ENCODE peak calls at places on chromosomes 7 and 10, in six cellular contexts. One of them, this sample, is unnamed.

GRCh38 chr10:48216744-48217143 is 57.8 kb downstream of the FRMPD2 start:
- DNase-seq in GM12878: no peak
- DNase-seq in H1: no peak
- DNase-seq in HCT116: no peak
- DNase-seq in SK-N-SH: no peak
- DNase-seq in K562: no peak
- DNase-seq in this sample: no peak

GRCh38 chr10:71531485-71532446 is 135.0 kb downstream of the CDH23 start:
- DNase-seq in GM12878: no peak
- DNase-seq in HCT116: no peak
- DNase-seq in H1: no peak
- DNase-seq in SK-N-SH: no peak
- DNase-seq in K562: peak; percentile 30
- DNase-seq in this sample: no peak

GRCh38 chr10:15735766-15736165 is 16.0 kb upstream of the ITGA8 start:
- DNase-seq in SK-N-SH: no peak
- DNase-seq in GM12878: no peak
- DNase-seq in K562: no peak
- DNase-seq in HCT116: no peak
- DNase-seq in H1: no peak
- DNase-seq in this sample: no peak

GRCh38 chr10:100009793-100010676 is at the start of gene DNMBP:
- DNase-seq in GM12878: no peak
- DNase-seq in HCT116: peak; percentile 63
- DNase-seq in H1: no peak
- DNase-seq in K562: peak; percentile 84
- DNase-seq in SK-N-SH: peak; percentile 99
- DNase-seq in this sample: peak; percentile 77

GRCh38 chr7:150378115-150378852 is 846 bp upstream of the ZNF775 start:
- DNase-seq in GM12878: no peak
- DNase-seq in HCT116: peak; percentile 19
- DNase-seq in H1: peak; percentile 88
- DNase-seq in K562: peak; percentile 82
- DNase-seq in SK-N-SH: peak; percentile 75
- DNase-seq in this sample: peak; percentile 72

GRCh38 chr7:64879800-64880199 is 23.3 kb upstream of the ZNF273 start:
- DNase-seq in HCT116: no peak
- DNase-seq in K562: no peak
- DNase-seq in SK-N-SH: peak; percentile 11
- DNase-seq in H1: no peak
- DNase-seq in GM12878: no peak
- DNase-seq in this sample: no peak

GRCh38 chr7:155216475-155217272 is 81.0 kb upstream of the INSIG1 start:
- DNase-seq in HCT116: no peak
- DNase-seq in SK-N-SH: no peak
- DNase-seq in H1: no peak
- DNase-seq in GM12878: no peak
- DNase-seq in K562: peak; percentile 61
- DNase-seq in this sample: no peak

GRCh38 chr7:6590645-6591110 is 857 bp downstream of the INTS15 start:
- DNase-seq in HCT116: no peak
- DNase-seq in GM12878: no peak
- DNase-seq in SK-N-SH: no peak
- DNase-seq in K562: peak; percentile 59
- DNase-seq in H1: no peak
- DNase-seq in this sample: peak; percentile 68

GRCh38 chr10:46556515-46557318 is at the start of gene GPRIN2:
- DNase-seq in K562: no peak
- DNase-seq in H1: peak; percentile 67
- DNase-seq in HCT116: no peak
- DNase-seq in SK-N-SH: peak; percentile 82
- DNase-seq in GM12878: no peak
- DNase-seq in this sample: no peak

GRCh38 chr10:129759214-129760002 is 204.7 kb downstream of the EBF3 start:
- DNase-seq in GM12878: no peak
- DNase-seq in SK-N-SH: no peak
- DNase-seq in HCT116: no peak
- DNase-seq in H1: no peak
- DNase-seq in K562: no peak
- DNase-seq in this sample: no peak

DNA sequence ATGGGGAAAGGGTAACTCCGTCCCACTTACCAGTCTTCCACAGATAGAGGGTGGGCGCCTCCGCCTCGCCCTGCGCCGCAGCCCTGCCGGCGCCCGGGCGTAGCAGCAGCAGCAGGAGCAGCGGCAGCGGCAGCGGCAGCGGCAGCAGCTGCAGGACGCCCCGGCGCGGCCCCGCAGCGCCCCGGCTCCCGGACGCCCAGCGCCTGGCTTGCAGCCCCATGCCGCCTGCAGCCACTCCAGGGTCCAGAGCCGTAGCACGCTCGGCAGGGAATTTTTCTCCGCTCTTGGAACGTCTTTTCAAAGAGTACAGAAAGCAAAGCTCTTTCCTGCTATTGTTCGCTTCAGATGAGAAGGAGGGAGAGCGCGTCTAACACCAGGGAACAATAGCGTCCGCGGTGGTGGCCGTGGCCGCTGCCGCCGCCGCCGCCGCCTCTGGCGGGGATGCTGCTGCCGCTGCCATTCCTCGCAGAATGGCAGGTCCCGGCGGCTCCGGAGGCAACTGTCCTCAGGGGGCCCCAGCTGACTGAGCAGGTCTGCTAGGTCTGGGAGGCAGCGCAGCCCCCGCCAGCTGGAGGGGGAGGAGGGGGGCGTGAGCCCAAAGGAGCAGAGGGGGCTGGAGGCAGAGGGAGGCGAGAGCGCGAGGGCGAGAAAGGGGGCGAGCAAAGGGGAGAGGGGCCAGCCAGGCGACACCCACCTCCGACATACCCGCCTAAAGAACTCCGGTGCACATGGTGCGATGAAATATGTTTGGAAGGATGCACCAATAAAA is at the start of gene THSD7A:
- DNase-seq in SK-N-SH: peak; percentile 92
- DNase-seq in HCT116: no peak
- DNase-seq in K562: no peak
- DNase-seq in H1: peak; percentile 10
- DNase-seq in GM12878: no peak
- DNase-seq in this sample: peak; percentile 57
- TF ChIP-seq JUND in SK-N-SH: no peak
- TF ChIP-seq JUND in HCT116: no peak
- TF ChIP-seq JUND in K562: no peak
- TF ChIP-seq JUND in H1: no peak
- TF ChIP-seq JUND in GM12878: no peak
- TF ChIP-seq JUND in this sample: no peak

DNA sequence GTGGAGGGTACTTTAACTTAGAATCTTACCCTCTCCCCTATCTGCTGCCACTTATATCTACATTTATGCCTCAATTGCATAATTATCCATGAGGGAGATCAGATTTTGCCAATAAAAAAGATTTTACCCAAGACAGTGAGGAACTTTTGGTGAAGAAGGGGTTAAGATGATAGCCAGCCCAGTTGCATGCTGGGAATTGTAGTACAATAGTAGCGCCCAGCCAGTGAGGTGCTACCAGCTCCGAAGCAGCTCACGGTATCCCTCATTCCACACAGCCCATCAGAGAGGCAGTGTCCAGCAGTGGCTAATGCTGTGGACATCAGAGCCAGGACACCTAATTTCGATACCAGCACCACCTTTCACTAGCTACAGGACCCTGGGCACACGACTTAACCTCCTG is 5.9 kb upstream of the LGI1 start:
- DNase-seq in GM12878: no peak
- DNase-seq in K562: peak; percentile 5
- DNase-seq in H1: no peak
- DNase-seq in HCT116: peak; percentile 34
- DNase-seq in SK-N-SH: peak; percentile 55
- DNase-seq in this sample: peak; percentile 74
- TF ChIP-seq JUND in GM12878: no peak
- TF ChIP-seq JUND in K562: no peak
- TF ChIP-seq JUND in H1: no peak
- TF ChIP-seq JUND in HCT116: no peak
- TF ChIP-seq JUND in SK-N-SH: no peak
- TF ChIP-seq JUND in this sample: no peak

GRCh38 chr7:124912972-124913371 is 16.7 kb downstream of the POT1 start:
- DNase-seq in GM12878: no peak
- DNase-seq in H1: no peak
- DNase-seq in SK-N-SH: no peak
- DNase-seq in K562: no peak
- DNase-seq in HCT116: no peak
- DNase-seq in this sample: no peak

GRCh38 chr7:124908258-124908657 is 21.4 kb downstream of the POT1 start:
- DNase-seq in K562: no peak
- DNase-seq in GM12878: no peak
- DNase-seq in HCT116: no peak
- DNase-seq in SK-N-SH: no peak
- DNase-seq in H1: no peak
- DNase-seq in this sample: no peak

GRCh38 chr7:124909808-124910207 is 19.8 kb downstream of the POT1 start:
- DNase-seq in H1: no peak
- DNase-seq in K562: no peak
- DNase-seq in HCT116: no peak
- DNase-seq in SK-N-SH: no peak
- DNase-seq in GM12878: no peak
- DNase-seq in this sample: no peak

GRCh38 chr7:124907490-124907889 is 22.1 kb downstream of the POT1 start:
- DNase-seq in H1: no peak
- DNase-seq in HCT116: no peak
- DNase-seq in SK-N-SH: no peak
- DNase-seq in GM12878: no peak
- DNase-seq in K562: no peak
- DNase-seq in this sample: no peak
- TF ChIP-seq JUND in H1: no peak
- TF ChIP-seq JUND in HCT116: no peak
- TF ChIP-seq JUND in SK-N-SH: no peak
- TF ChIP-seq JUND in GM12878: no peak
- TF ChIP-seq JUND in K562: peak; percentile 36
- TF ChIP-seq JUND in this sample: no peak

DNA sequence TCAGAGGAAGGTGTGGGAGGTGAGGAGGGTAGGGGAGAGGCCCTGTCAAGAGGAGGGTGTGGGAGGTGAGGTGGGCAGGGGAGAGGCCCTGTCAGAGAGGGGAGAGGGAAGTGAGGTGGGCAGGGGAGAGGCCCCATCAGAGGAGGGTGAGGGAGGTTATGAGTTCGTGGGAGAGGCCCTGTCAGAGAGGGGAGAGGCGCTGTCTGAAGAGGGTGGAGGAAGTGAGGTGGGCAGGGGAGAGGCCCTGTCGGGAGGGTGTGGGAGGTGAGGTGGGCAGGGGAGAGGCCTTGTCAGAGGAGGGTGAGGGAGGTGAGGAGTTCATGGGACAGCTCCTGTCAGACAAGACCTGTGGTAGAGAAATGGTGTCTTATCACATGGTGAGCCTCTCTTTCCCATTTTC is 74.4 kb downstream of the INPP5A start:
- DNase-seq in GM12878: no peak
- DNase-seq in HCT116: no peak
- DNase-seq in K562: no peak
- DNase-seq in SK-N-SH: peak; percentile 11
- DNase-seq in H1: no peak
- DNase-seq in this sample: no peak
- TF ChIP-seq JUND in GM12878: no peak
- TF ChIP-seq JUND in HCT116: no peak
- TF ChIP-seq JUND in K562: no peak
- TF ChIP-seq JUND in SK-N-SH: no peak
- TF ChIP-seq JUND in H1: no peak
- TF ChIP-seq JUND in this sample: no peak

DNA sequence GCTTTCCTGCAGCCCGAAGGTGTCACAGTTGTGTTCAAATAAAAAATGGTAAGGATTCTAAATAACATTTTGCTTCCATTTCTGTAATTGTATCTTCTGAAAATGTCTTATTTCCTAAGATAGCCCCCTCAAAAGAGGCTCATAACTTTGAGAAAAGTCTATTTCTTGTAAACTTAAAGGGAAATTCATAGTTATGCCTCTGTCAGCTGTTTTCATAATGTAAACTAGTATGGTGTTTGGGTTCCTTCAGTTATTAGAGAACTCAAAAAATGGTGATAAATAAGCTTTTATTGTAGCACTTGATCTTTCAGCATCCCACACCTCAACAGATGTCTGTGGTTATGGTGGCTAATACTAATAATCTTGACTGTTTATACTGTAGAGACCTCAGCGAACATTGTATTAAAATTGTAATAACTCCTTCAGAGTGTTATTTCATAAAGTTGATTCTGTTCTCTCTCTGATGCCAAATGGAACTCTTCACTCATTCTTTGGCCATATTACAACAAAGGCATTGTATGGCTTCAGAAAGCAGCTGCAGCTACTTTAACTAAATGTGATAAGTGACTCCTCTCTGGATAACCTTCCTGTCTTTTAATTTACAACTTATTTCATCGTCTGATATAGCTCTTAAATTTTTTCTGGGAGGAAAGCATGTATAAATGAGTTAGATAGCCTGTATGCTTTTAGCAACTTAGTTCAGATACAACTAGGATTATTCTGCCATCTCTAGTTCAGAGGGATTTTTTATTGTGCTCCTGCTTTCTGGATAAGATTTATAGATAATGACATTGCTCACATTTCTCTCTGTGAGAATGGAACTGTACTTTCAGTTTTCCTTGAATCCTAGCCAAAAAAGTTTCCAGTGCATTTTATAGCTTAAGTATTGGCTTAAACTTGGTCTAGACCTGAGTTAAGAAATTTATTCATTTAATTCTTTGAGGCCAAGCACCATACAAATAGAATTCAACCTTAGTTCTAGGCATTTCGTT is 57.4 kb downstream of the KLHDC10 start:
- DNase-seq in SK-N-SH: no peak
- DNase-seq in H1: no peak
- DNase-seq in GM12878: no peak
- DNase-seq in K562: no peak
- DNase-seq in HCT116: no peak
- DNase-seq in this sample: no peak
- TF ChIP-seq JUND in SK-N-SH: no peak
- TF ChIP-seq JUND in H1: no peak
- TF ChIP-seq JUND in GM12878: no peak
- TF ChIP-seq JUND in K562: no peak
- TF ChIP-seq JUND in HCT116: no peak
- TF ChIP-seq JUND in this sample: no peak